ENCODE peak calls at places on chromosomes 5 and 9, in seven cellular contexts. One of them, this sample, is unnamed.

GRCh38 chr5:60595183-60595582 is 104.8 kb downstream of the DEPDC1B start:
- DNase-seq in SHP77: no peak
- DNase-seq in T-helper 1 cell: no peak
- DNase-seq in HFFc6: no peak
- DNase-seq in adipocyte: no peak
- DNase-seq in AG09309: no peak
- DNase-seq in esophagus squamous epithelium: no peak
- DNase-seq in this sample: no peak

GRCh38 chr9:100296407-100296806 is 56.3 kb downstream of the TEX10 start:
- DNase-seq in T-helper 1 cell: no peak
- DNase-seq in HFFc6: no peak
- DNase-seq in SHP77: no peak
- DNase-seq in esophagus squamous epithelium: no peak
- DNase-seq in AG09309: no peak
- DNase-seq in adipocyte: no peak
- DNase-seq in this sample: no peak

GRCh38 chr9:21605489-21605931 is 123.4 kb upstream of the IFNE start:
- DNase-seq in T-helper 1 cell: no peak
- DNase-seq in AG09309: peak
- DNase-seq in SHP77: no peak
- DNase-seq in HFFc6: peak
- DNase-seq in esophagus squamous epithelium: no peak
- DNase-seq in adipocyte: peak
- DNase-seq in this sample: peak

GRCh38 chr9:34240021-34240420 is 61.2 kb downstream of the UBAP1 start:
- DNase-seq in SHP77: no peak
- DNase-seq in T-helper 1 cell: no peak
- DNase-seq in AG09309: no peak
- DNase-seq in HFFc6: no peak
- DNase-seq in esophagus squamous epithelium: no peak
- DNase-seq in adipocyte: no peak
- DNase-seq in this sample: no peak

GRCh38 chr5:96978812-96979449 is 43.1 kb downstream of the LNPEP start:
- DNase-seq in SHP77: no peak
- DNase-seq in HFFc6: peak
- DNase-seq in adipocyte: peak
- DNase-seq in esophagus squamous epithelium: no peak
- DNase-seq in AG09309: peak
- DNase-seq in T-helper 1 cell: no peak
- DNase-seq in this sample: peak

GRCh38 chr9:15295761-15296405 is 11.1 kb downstream of the TTC39B start:
- DNase-seq in esophagus squamous epithelium: no peak
- DNase-seq in T-helper 1 cell: no peak
- DNase-seq in adipocyte: peak
- DNase-seq in AG09309: no peak
- DNase-seq in SHP77: no peak
- DNase-seq in HFFc6: peak
- DNase-seq in this sample: no peak

GRCh38 chr5:38591450-38591849 is 35.0 kb upstream of the LIFR start:
- DNase-seq in SHP77: no peak
- DNase-seq in AG09309: no peak
- DNase-seq in adipocyte: peak
- DNase-seq in T-helper 1 cell: no peak
- DNase-seq in esophagus squamous epithelium: no peak
- DNase-seq in HFFc6: no peak
- DNase-seq in this sample: no peak

GRCh38 chr9:118215544-118215943 is 511.3 kb downstream of the TLR4 start:
- DNase-seq in esophagus squamous epithelium: no peak
- DNase-seq in adipocyte: no peak
- DNase-seq in AG09309: no peak
- DNase-seq in HFFc6: no peak
- DNase-seq in SHP77: no peak
- DNase-seq in T-helper 1 cell: no peak
- DNase-seq in this sample: no peak

GRCh38 chr5:36301858-36302603 is at the start of gene RANBP3L:
- DNase-seq in HFFc6: no peak
- DNase-seq in esophagus squamous epithelium: no peak
- DNase-seq in AG09309: no peak
- DNase-seq in T-helper 1 cell: no peak
- DNase-seq in SHP77: no peak
- DNase-seq in adipocyte: peak
- DNase-seq in this sample: no peak

GRCh38 chr5:179484201-179484600 is 66.2 kb upstream of the RUFY1 start:
- DNase-seq in adipocyte: no peak
- DNase-seq in AG09309: no peak
- DNase-seq in esophagus squamous epithelium: no peak
- DNase-seq in T-helper 1 cell: no peak
- DNase-seq in HFFc6: no peak
- DNase-seq in SHP77: no peak
- DNase-seq in this sample: no peak

GRCh38 chr9:19788614-19789271 is at the start of gene SLC24A2:
- DNase-seq in SHP77: no peak
- DNase-seq in AG09309: no peak
- DNase-seq in T-helper 1 cell: no peak
- DNase-seq in HFFc6: no peak
- DNase-seq in adipocyte: no peak
- DNase-seq in esophagus squamous epithelium: no peak
- DNase-seq in this sample: no peak

GRCh38 chr5:158390556-158390955 is 531.6 kb upstream of the CLINT1 start:
- DNase-seq in HFFc6: peak
- DNase-seq in SHP77: no peak
- DNase-seq in esophagus squamous epithelium: no peak
- DNase-seq in T-helper 1 cell: no peak
- DNase-seq in adipocyte: peak
- DNase-seq in AG09309: no peak
- DNase-seq in this sample: no peak

GRCh38 chr5:15717002-15717401 is 217.0 kb downstream of the FBXL7 start:
- DNase-seq in HFFc6: no peak
- DNase-seq in adipocyte: peak
- DNase-seq in AG09309: no peak
- DNase-seq in T-helper 1 cell: no peak
- DNase-seq in esophagus squamous epithelium: no peak
- DNase-seq in SHP77: no peak
- DNase-seq in this sample: no peak